ENCODE peak calls at places on chromosomes 6 and 20, in seven cellular contexts. M is retina; L is NCI-H146; T is stimulated activated CD8-positive, alpha-beta memory T cell treated with anti-CD3 and anti-CD28 coated beads, Interleukin-15, amount 100 ng/mL, for 1 hour; K is GM23248; C is lung microvascular endothelial cell; J is cardiac muscle cell. H is an unnamed sample.

GRCh38 chr6:56677559-56677958 is 34.9 kb upstream of the DST start:
- DNase-seq in K (peak; percentile 62), M (no peak), L (no peak), J (no peak), T (no peak), C (no peak), H (no peak)

GRCh38 chr6:4107873-4108272 is 27.5 kb downstream of the ECI2 start:
- DNase-seq in K (no peak), J (no peak), L (no peak), M (no peak), T (no peak), C (no peak), H (no peak)

GRCh38 chr6:126618639-126619331 is 278.9 kb downstream of the CENPW start:
- DNase-seq in L (no peak), T (no peak), K (no peak), C (no peak), J (no peak), M (no peak), H (no peak)

GRCh38 chr6:27810768-27811298 is 101.4 kb downstream of the OR2B2 start:
- DNase-seq in L (peak; percentile 56), T (no peak), C (no peak), J (no peak), K (no peak), M (no peak), H (no peak)

GRCh38 chr6:146613947-146614346 is 15.2 kb downstream of the ADGB start:
- DNase-seq in C (no peak), M (no peak), L (no peak), J (no peak), K (no peak), T (no peak), H (no peak)

GRCh38 chr6:108944707-108945685 is 96.8 kb downstream of the ARMC2 start:
- DNase-seq in T (no peak), M (no peak), K (peak; percentile 95), J (no peak), L (no peak), C (no peak), H (no peak)

GRCh38 chr20:57383447-57384347 is 7.5 kb upstream of the RBM38 start:
- DNase-seq in L (peak; percentile 43), M (no peak), J (no peak), T (no peak), C (no peak), K (no peak), H (no peak)

GRCh38 chr6:78864957-78865356 is 2.4 kb upstream of the IRAK1BP1 start:
- DNase-seq in C (no peak), L (no peak), T (no peak), M (no peak), J (no peak), K (no peak), H (no peak)

H was measured in nucleus accumbens.